ENCODE peak calls at places on chromosomes 7 and 10, in six cellular contexts. X, O, V, W, J and P are unnamed samples. For H3K27me3 and H3K36me3, the result is how much of the 10 kb centered on the place peaks cover.

GRCh38 chr10:132957981-132958885 is 15.9 kb upstream of the CFAP46 start:
- DNase-seq in X (no peak), O (no peak), V (no peak), W (no peak), J (no peak), P (no peak)

GRCh38 chr10:42113158-42113450 is 525.3 kb downstream of the ZNF33B start:
- DNase-seq in X (no peak), O (no peak), V (no peak), W (no peak), J (no peak), P (no peak)

GRCh38 chr7:5248201-5248885 is 34.4 kb upstream of the SLC29A4 start:
- DNase-seq in X (peak), O (peak), V (no peak), W (no peak), J (peak), P (no peak)

GRCh38 chr7:123401295-123401694 is 133.1 kb downstream of the IQUB start:
- DNase-seq in X (no peak), O (no peak), V (no peak), W (no peak), J (no peak), P (no peak)

GRCh38 chr10:51117794-51118193 is 43.5 kb downstream of the PRKG1 start:
- DNase-seq in X (no peak), O (no peak), V (no peak), W (no peak), J (peak), P (no peak)

GRCh38 chr7:4066626-4067475 is 615.2 kb upstream of the FOXK1 start:
- DNase-seq in X (no peak), O (no peak), V (no peak), W (no peak), J (no peak), P (no peak)

GRCh38 chr10:8993859-8994258 is 939.4 kb downstream of the GATA3 start:
- DNase-seq in X (no peak), O (no peak), V (no peak), W (no peak), J (no peak), P (no peak)

GRCh38 chr10:123967626-123968243 is 76.1 kb upstream of the CPXM2 start:
- DNase-seq in X (peak), O (peak), V (peak), W (no peak), J (peak), P (no peak)

GRCh38 chr7:45188736-45189135 is 31.1 kb downstream of the RAMP3 start:
- DNase-seq in X (no peak), O (no peak), V (no peak), W (no peak), J (no peak), P (no peak)

GRCh38 chr10:93495654-93496321 is 624 bp upstream of the CEP55 start:
- DNase-seq in X (peak), O (no peak), V (no peak), W (no peak), J (no peak), P (no peak)

GRCh38 chr10:122127943-122128342 is 139.0 kb downstream of the TACC2 start:
- DNase-seq in X (no peak), O (no peak), V (no peak), W (no peak), J (peak), P (no peak)

GRCh38 chr10:15864419-15864818 is 4.1 kb upstream of the MINDY3 start:
- DNase-seq in X (no peak), O (no peak), V (no peak), W (no peak), J (no peak), P (no peak)

GRCh38 chr7:146736446-146737190 is 620.0 kb downstream of the CNTNAP2 start:
- DNase-seq in X (no peak), O (no peak), V (no peak), W (no peak), J (no peak), P (no peak)

GRCh38 chr10:121702351-121703320 is 104.4 kb upstream of the FGFR2 start:
- DNase-seq in X (no peak), O (no peak), V (no peak), W (no peak), J (peak), P (no peak)

GRCh38 chr7:130963349-130963748 is 229.3 kb upstream of the KLF14 start:
- DNase-seq in X (no peak), O (no peak), V (no peak), W (no peak), J (no peak), P (no peak)

GRCh38 chr7:82183633-82184032 is 259.9 kb downstream of the CACNA2D1 start:
- DNase-seq in X (no peak), O (no peak), V (no peak), W (no peak), J (peak), P (no peak)

GRCh38 chr10:100727808-100728207 is 17.6 kb upstream of the PAX2 start:
- DNase-seq in X (no peak), O (no peak), V (no peak), W (no peak), J (no peak), P (no peak)
- H3K27me3 ChIP-seq in X (half or more), O (half or more), V (half or more), W (half or more), J (half or more), P (under half)

DNA sequence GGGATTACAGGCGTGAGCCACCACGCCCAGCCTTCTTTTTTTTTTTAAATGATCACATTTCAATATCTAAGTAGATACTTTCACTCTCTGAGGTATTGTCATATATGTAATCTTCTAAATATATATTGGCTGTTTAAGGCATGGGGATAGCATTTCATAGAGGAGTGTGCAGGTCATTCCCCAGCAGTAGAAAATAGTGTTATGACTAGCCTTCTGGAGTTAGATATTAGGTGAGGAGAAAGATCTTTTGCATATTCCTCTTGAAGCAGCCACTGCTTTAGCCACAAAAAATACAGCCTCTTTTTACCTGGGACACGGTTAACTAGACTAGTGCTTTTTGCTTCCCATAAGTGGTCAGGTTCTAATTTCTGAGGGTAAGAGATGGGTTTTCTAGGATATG is 28.9 kb downstream of the ADD3 start:
- DNase-seq in X (no peak), O (no peak), V (no peak), W (no peak), J (no peak), P (no peak)
- H3K27ac ChIP-seq in X (no peak), O (no peak), V (no peak), W (no peak), J (no peak), P (no peak)

GRCh38 chr10:77979221-77979620 is 50.1 kb downstream of the POLR3A start:
- DNase-seq in X (no peak), O (no peak), V (no peak), W (no peak), J (no peak), P (no peak)
- H3K36me3 ChIP-seq in X (under half), O (half or more), V (half or more), W (under half), J (half or more), P (under half)

GRCh38 chr10:75401569-75402485 is at the start of gene ZNF503:
- DNase-seq in X (peak), O (peak), V (peak), W (peak), J (peak), P (no peak)

GRCh38 chr10:75402486-75403143 is 1.1 kb upstream of the ZNF503 start:
- DNase-seq in X (peak), O (peak), V (peak), W (no peak), J (no peak), P (no peak)

GRCh38 chr10:75404023-75404334 is 2.4 kb upstream of the ZNF503 start:
- DNase-seq in X (no peak), O (no peak), V (no peak), W (no peak), J (no peak), P (no peak)

GRCh38 chr10:75404335-75405200 is 3.0 kb upstream of the ZNF503 start:
- DNase-seq in X (peak), O (peak), V (peak), W (no peak), J (no peak), P (no peak)

DNA sequence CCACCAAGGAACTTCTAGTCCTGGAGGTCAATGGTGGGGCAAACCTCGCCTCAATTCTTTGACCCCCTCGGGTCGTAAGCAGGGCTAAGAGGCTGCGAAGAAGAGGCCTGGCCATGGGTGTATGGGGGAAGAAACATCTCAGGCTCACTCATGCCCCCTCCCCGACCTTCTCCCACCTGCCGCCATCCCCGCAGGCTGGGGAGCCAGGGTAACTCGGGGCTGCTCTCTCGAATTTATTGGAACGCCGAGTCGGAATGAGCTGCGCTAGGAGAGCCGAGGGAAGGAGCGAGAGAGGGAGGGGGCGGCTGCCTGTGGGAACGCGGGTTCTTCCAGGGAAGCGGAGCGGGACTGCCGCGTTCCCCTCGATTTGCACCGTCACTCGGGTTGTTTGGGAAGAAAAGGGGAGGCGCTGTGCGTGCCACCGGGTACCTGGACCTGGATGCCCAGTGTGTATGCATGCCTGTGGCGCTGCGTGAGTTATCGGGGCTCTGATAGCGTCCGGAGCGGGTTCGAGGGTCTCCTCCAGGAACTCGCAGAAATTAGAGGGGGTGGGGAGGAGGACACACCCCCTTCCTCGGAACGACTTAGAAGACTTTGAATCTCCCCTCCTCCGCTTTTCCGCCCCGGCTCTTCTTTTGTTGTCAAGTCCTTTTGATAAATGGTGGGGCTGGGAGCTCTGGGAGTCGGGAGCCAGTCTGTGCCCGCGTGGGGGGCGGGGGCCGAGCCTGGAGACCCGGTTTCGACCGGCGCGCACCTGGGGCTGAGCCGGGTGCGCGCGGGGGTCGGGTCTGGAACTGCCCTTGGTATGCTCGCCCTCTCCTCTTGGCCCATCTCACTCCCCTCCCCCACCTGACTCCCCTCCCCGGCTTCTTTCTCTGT is 1.8 kb upstream of the ZNF503 start:
- DNase-seq in X (peak), O (peak), V (peak), W (no peak), J (no peak), P (no peak)
- H3K27me3 ChIP-seq in X (under half), O (under half), V (under half), W (under half), J (under half), P (under half)

DNA sequence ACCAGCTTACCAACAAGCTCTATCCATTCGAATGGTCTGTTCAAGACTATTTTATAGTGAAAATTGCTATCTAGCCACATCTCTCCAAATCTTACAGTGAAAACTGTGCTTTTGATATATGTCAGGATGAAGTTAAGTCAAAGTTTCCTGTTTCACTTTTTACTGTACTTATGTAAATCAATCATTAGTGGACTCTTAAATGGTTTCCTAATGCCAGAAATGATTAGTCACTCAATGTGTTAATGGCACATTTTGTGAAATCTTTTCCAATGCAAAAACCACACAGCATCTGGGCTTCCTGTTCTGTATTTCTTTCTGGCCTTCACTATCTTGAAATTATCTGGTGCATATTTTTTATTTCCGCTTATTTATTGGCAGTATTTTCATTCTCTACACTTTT is 87.3 kb upstream of the STEAP1B start:
- DNase-seq in X (no peak), O (no peak), V (no peak), W (no peak), J (no peak), P (no peak)
- H3K27ac ChIP-seq in X (no peak), O (peak), V (peak), W (no peak), J (no peak), P (no peak)

GRCh38 chr10:54148508-54148907 is 652.5 kb downstream of the PCDH15 start:
- DNase-seq in X (no peak), O (no peak), V (no peak), W (no peak), J (no peak), P (no peak)
- H3K36me3 ChIP-seq in X (under half), O (under half), V (under half), W (under half), J (under half), P (under half)

GRCh38 chr7:150735596-150736358 is 1.4 kb upstream of the GIMAP5 start:
- DNase-seq in X (no peak), O (no peak), V (no peak), W (no peak), J (no peak), P (no peak)
- H3K27me3 ChIP-seq in X (under half), O (under half), V (under half), W (under half), J (under half), P (under half)

DNA sequence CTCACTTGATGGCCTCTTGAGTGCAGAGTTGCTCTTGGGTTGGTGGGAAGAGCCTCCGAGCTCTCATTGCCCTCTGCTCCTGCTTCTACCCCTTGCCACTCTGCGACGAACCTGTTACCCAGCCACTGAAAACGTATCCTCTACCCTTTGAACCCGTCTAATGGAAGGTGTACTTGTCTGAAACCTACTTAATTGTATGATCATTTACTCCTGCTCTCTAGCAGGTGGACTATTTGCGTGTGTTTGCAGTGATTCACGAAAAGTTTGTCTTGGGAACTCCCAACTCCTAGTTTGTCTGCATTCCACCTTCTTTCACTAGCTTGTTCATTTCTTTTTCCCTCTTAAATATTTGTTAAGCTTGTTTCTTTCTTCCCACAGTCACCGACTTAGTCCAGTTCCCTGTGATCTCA is 503 bp downstream of the CROT start:
- DNase-seq in X (no peak), O (no peak), V (no peak), W (no peak), J (no peak), P (no peak)
- H3K27ac ChIP-seq in X (peak), O (peak), V (peak), W (no peak), J (peak), P (peak)